ENCODE peak calls at places on chromosome 14, in four cellular contexts. A is GF-D8, H is spleen, O is NCI-H187. R is an unnamed sample.
A peak's percentile ranks its signal among the peaks of the same experiment; 100 is the strongest.

GRCh38 chr14:54440037-54440436 is 1.1 kb downstream of the CNIH1 start:
- DNase-seq in A (no peak), H (no peak), O (no peak), R (no peak)

GRCh38 chr14:67668559-67668958 is 5.9 kb downstream of the VTI1B start:
- DNase-seq in A (no peak), H (no peak), O (no peak), R (no peak)

GRCh38 chr14:32473476-32473875 is 144.4 kb downstream of the AKAP6 start:
- DNase-seq in A (no peak), H (no peak), O (no peak), R (no peak)

GRCh38 chr14:100723135-100723883 is 3.4 kb upstream of the DLK1 start:
- DNase-seq in A (no peak), H (no peak), O (no peak), R (no peak)

GRCh38 chr14:66701813-66702212 is 193.9 kb downstream of the GPHN start:
- DNase-seq in A (no peak), H (no peak), O (no peak), R (no peak)

GRCh38 chr14:94115068-94115591 is 4.6 kb downstream of the IFI27 start:
- DNase-seq in A (no peak), H (no peak), O (no peak), R (no peak)

GRCh38 chr14:92531151-92531873 is 17.7 kb downstream of the RIN3 start:
- DNase-seq in A (peak; percentile 37), H (peak; percentile 89), O (no peak), R (no peak)

GRCh38 chr14:71554323-71554722 is 377.9 kb upstream of the RGS6 start:
- DNase-seq in A (no peak), H (no peak), O (no peak), R (no peak)

GRCh38 chr14:104865631-104866441 is 768 bp downstream of the CEP170B start:
- DNase-seq in A (no peak), H (peak; percentile 77), O (no peak), R (peak; percentile 86)

GRCh38 chr14:95364481-95365209 is 44.9 kb upstream of the CLMN start:
- DNase-seq in A (no peak), H (no peak), O (no peak), R (no peak)

GRCh38 chr14:24398943-24399801 is at the start of gene NYNRIN:
- DNase-seq in A (no peak), H (peak; percentile 85), O (no peak), R (peak; percentile 27)

GRCh38 chr14:89455412-89455811 is 38.4 kb upstream of the FOXN3 start:
- DNase-seq in A (no peak), H (no peak), O (no peak), R (no peak)

GRCh38 chr14:20969336-20969735 is 14.0 kb downstream of the RNASE2 start:
- DNase-seq in A (no peak), H (no peak), O (no peak), R (no peak)

GRCh38 chr14:61749264-61749663 is 13.0 kb upstream of the SNAPC1 start:
- DNase-seq in A (no peak), H (no peak), O (no peak), R (no peak)

GRCh38 chr14:92121207-92121669 is 268 bp downstream of the NDUFB1 start:
- DNase-seq in A (no peak), H (no peak), O (no peak), R (peak; percentile 35)

GRCh38 chr14:90678420-90678819 is 137.8 kb downstream of the TTC7B start:
- DNase-seq in A (no peak), H (no peak), O (no peak), R (no peak)

GRCh38 chr14:84351646-84352045 is 1178.3 kb upstream of the FLRT2 start:
- DNase-seq in A (no peak), H (no peak), O (no peak), R (no peak)

GRCh38 chr14:104392001-104392395 is 187.6 kb upstream of the C14orf180 start:
- DNase-seq in A (no peak), H (peak; percentile 64), O (no peak), R (no peak)

GRCh38 chr14:52703225-52703624 is 3.8 kb upstream of the PSMC6 start:
- DNase-seq in A (no peak), H (no peak), O (no peak), R (no peak)

GRCh38 chr14:102183922-102184677 is 44.4 kb downstream of the WDR20 start:
- DNase-seq in A (no peak), H (no peak), O (no peak), R (no peak)

GRCh38 chr14:25869854-25870253 is 728.0 kb downstream of the NOVA1 start:
- DNase-seq in A (no peak), H (no peak), O (no peak), R (no peak)

GRCh38 chr14:55707365-55707804 is 127.4 kb downstream of the KTN1 start:
- DNase-seq in A (no peak), H (no peak), O (no peak), R (no peak)

GRCh38 chr14:31770271-31770670 is 209.1 kb downstream of the NUBPL start:
- DNase-seq in A (no peak), H (no peak), O (no peak), R (no peak)

GRCh38 chr14:100384819-100385813 is 62.0 kb downstream of the SLC25A47 start:
- DNase-seq in A (no peak), H (no peak), O (no peak), R (no peak)

GRCh38 chr14:102728509-102728908 is 48.7 kb upstream of the TRAF3 start:
- DNase-seq in A (no peak), H (no peak), O (no peak), R (no peak)

GRCh38 chr14:34228663-34229001 is 233.4 kb downstream of the SPTSSA start:
- DNase-seq in A (no peak), H (no peak), O (no peak), R (no peak)

GRCh38 chr14:51939211-51939705 is 50.1 kb upstream of the RTRAF start:
- DNase-seq in A (no peak), H (no peak), O (no peak), R (no peak)

GRCh38 chr14:105497671-105498429 is 6.8 kb downstream of the TEDC1 start:
- DNase-seq in A (no peak), H (no peak), O (no peak), R (peak; percentile 26)

GRCh38 chr14:54186821-54187365 is 209.9 kb upstream of the CDKN3 start:
- DNase-seq in A (no peak), H (no peak), O (no peak), R (no peak)

R was measured in 8988T.